ENCODE peak calls at places on chromosomes 6 and 20, in five cellular contexts. A is Peyer's patch, E is aorta, P is PC-3, K is H7. B is an unnamed sample. For H3K36me3, the result is how much of the 10 kb centered on the place peaks cover.

GRCh38 chr6:53793318-53793975 is 1.4 kb upstream of the LRRC1 start:
- DNase-seq in K (peak), A (peak), E (no peak), P (peak), B (no peak)

GRCh38 chr6:148983366-148983765 is 236.5 kb downstream of the UST start:
- DNase-seq in P (no peak), E (no peak), K (no peak), A (no peak), B (no peak)

GRCh38 chr6:53910834-53911233 is 116.0 kb downstream of the LRRC1 start:
- DNase-seq in E (no peak), A (no peak), P (no peak), K (no peak), B (no peak)

GRCh38 chr20:43936371-43936770 is 21.7 kb downstream of the TOX2 start:
- DNase-seq in P (no peak), E (peak), K (no peak), A (no peak), B (no peak)

GRCh38 chr20:53739799-53740785 is 146.5 kb upstream of the ZNF217 start:
- DNase-seq in K (no peak), A (no peak), E (no peak), P (peak), B (no peak)

GRCh38 chr20:1224205-1224604 is 1.6 kb upstream of the RAD21L1 start:
- DNase-seq in K (no peak), A (no peak), P (no peak), E (no peak), B (no peak)

GRCh38 chr20:31675828-31676533 is 38.3 kb downstream of the COX4I2 start:
- DNase-seq in A (peak), P (peak), K (no peak), E (no peak), B (no peak)

GRCh38 chr6:113824411-113824810 is 32.7 kb upstream of the MARCKS start:
- DNase-seq in A (no peak), E (no peak), K (no peak), P (no peak), B (no peak)

GRCh38 chr6:162251257-162251656 is 476.3 kb downstream of the PRKN start:
- DNase-seq in E (no peak), A (no peak), P (no peak), K (peak), B (no peak)

GRCh38 chr6:14966111-14966901 is 279.6 kb upstream of the JARID2 start:
- DNase-seq in A (no peak), E (no peak), K (no peak), P (peak), B (no peak)

GRCh38 chr20:34820805-34821578 is 4.5 kb downstream of the NCOA6 start:
- DNase-seq in K (no peak), E (no peak), P (no peak), A (no peak), B (no peak)

GRCh38 chr6:21511891-21512550 is 81.5 kb upstream of the SOX4 start:
- DNase-seq in E (no peak), P (no peak), A (no peak), K (no peak), B (no peak)

GRCh38 chr6:3071568-3071967 is 3.3 kb downstream of the RIPK1 start:
- DNase-seq in K (no peak), P (no peak), E (no peak), A (no peak), B (no peak)

GRCh38 chr6:37438912-37439311 is 5.9 kb downstream of the CMTR1 start:
- DNase-seq in K (no peak), A (no peak), E (no peak), P (peak), B (no peak)
- H3K36me3 ChIP-seq in K (under half), A (under half), E (under half), P (under half), B (under half)

GRCh38 chr6:35587167-35587566 is 74.5 kb upstream of the TULP1 start:
- DNase-seq in P (no peak), E (no peak), K (no peak), A (no peak), B (no peak)
- H3K36me3 ChIP-seq in P (under half), E (under half), K (under half), A (under half), B (under half)

GRCh38 chr6:152272486-152272885 is 364.7 kb downstream of the SYNE1 start:
- DNase-seq in E (no peak), P (no peak), A (no peak), K (no peak), B (no peak)
- H3K36me3 ChIP-seq in E (under half), P (under half), A (under half), K (under half), B (under half)

DNA sequence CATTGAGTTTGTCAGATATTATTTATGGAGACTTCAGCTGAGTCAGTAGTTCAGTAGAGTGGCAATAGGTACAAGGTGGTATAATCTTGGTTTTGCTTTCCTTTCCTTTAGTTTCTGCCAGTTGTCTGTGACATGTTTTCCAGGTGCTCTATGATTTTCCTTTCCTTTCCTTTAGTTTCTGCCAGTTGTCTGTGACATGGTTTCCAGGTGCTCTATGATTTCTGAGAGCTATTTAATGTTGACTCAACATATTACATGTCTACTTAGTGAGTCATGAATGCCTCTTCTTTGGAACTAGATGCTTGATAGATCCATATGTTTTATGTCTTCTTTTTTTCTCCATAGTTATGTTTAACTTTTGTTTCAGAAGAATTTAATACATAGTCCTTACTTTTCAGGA is 186.4 kb upstream of the DEFB112 start:
- DNase-seq in P (peak), E (no peak), K (no peak), A (no peak), B (no peak)
- H3K36me3 ChIP-seq in P (under half), E (under half), K (under half), A (under half), B (under half)

GRCh38 chr6:65170273-65170672 is 536.8 kb downstream of the EYS start:
- DNase-seq in E (no peak), P (peak), K (no peak), A (no peak), B (no peak)
- H3K36me3 ChIP-seq in E (under half), P (under half), K (under half), A (under half), B (under half)

DNA sequence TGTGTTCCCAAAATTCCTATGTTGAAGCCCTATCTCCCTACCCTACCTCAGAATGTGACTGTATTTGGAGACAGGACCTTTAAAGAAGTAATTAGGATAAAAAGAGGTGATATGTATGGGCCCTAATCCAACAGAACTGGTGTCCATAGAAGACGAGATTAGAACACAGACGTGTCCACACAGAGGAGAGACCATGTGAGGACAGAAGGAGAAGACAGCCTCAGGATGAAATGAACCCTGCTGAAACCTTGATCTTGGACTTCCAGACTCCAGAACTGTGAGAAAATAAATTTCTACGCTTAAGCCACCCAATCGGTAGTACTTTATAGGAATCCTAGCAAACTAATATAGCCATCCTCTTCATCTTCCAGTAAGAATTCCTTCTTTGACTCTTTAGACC is 35.7 kb downstream of the TRAF3IP2 start:
- DNase-seq in K (no peak), P (no peak), E (no peak), A (no peak), B (no peak)
- H3K36me3 ChIP-seq in K (under half), P (under half), E (under half), A (under half), B (under half)

B was measured in BJ.